ENCODE peak calls at places on chromosomes 11 and 22, in six cellular contexts. F, W, B, L, H and A are unnamed samples.

GRCh38 chr11:8699903-8700302 is 17.3 kb downstream of the RPL27A start:
- DNase-seq in B (peak; percentile 66), L (peak; percentile 64), H (peak; percentile 86), F (peak; percentile 42), W (peak; percentile 83), A (peak; percentile 32)

GRCh38 chr11:45176996-45177395 is 30.6 kb downstream of the PRDM11 start:
- DNase-seq in L (no peak), W (no peak), F (no peak), H (no peak), B (no peak), A (no peak)

GRCh38 chr11:134250675-134251074 is 2.5 kb downstream of the THYN1 start:
- DNase-seq in F (no peak), W (no peak), B (no peak), H (no peak), L (no peak), A (no peak)

GRCh38 chr11:104705475-104706195 is 192.6 kb downstream of the CASP12 start:
- DNase-seq in B (peak; percentile 35), H (no peak), F (no peak), W (no peak), L (peak; percentile 39), A (no peak)

GRCh38 chr11:124717421-124717785 is 22.3 kb upstream of the NRGN start:
- DNase-seq in L (no peak), H (no peak), F (no peak), B (no peak), W (no peak), A (no peak)

GRCh38 chr11:78630561-78631303 is 56.1 kb upstream of the NARS2 start:
- DNase-seq in B (no peak), L (no peak), W (no peak), H (no peak), F (no peak), A (no peak)

GRCh38 chr11:119888119-119888518 is 159.1 kb upstream of the NECTIN1 start:
- DNase-seq in W (no peak), F (no peak), L (no peak), H (no peak), B (peak; percentile 10), A (no peak)

GRCh38 chr11:74138021-74138420 is 32.8 kb downstream of the C2CD3 start:
- DNase-seq in L (no peak), H (no peak), B (no peak), W (no peak), F (no peak), A (no peak)

GRCh38 chr11:33457948-33458347 is 200.8 kb downstream of the HIPK3 start:
- DNase-seq in L (no peak), W (no peak), H (no peak), F (no peak), B (no peak), A (no peak)

GRCh38 chr11:101870510-101870909 is 44.3 kb upstream of the CEP126 start:
- DNase-seq in H (no peak), F (no peak), L (no peak), W (no peak), B (peak; percentile 52), A (no peak)

GRCh38 chr11:1389103-1389931 is 417 bp upstream of the BRSK2 start:
- DNase-seq in H (peak; percentile 92), L (peak; percentile 98), W (peak; percentile 98), F (peak; percentile 96), B (peak; percentile 90), A (peak; percentile 96)

GRCh38 chr22:26642465-26643367 is 14.7 kb upstream of the MIAT start:
- DNase-seq in L (peak; percentile 50), F (no peak), W (no peak), H (no peak), B (no peak), A (no peak)

GRCh38 chr22:43094085-43094484 is 4.9 kb upstream of the TTLL1 start:
- DNase-seq in F (no peak), L (peak; percentile 80), W (no peak), B (no peak), H (no peak), A (no peak)

GRCh38 chr11:70091651-70092050 is 13.5 kb downstream of the ANO1 start:
- DNase-seq in L (no peak), B (no peak), H (no peak), F (no peak), W (no peak), A (no peak)